ENCODE peak calls at places on chromosome 22, in four cellular contexts. One of them, this sample, is unnamed.

GRCh38 chr22:30159082-30159481 is 78.8 kb downstream of the HORMAD2 start:
- DNase-seq in neuronal stem cell: no peak
- DNase-seq in mesendoderm: no peak
- DNase-seq in mesenchymal stem cell: peak; percentile 19
- DNase-seq in this sample: no peak

GRCh38 chr22:46671824-46672432 is 51.7 kb downstream of the GRAMD4 start:
- DNase-seq in neuronal stem cell: no peak
- DNase-seq in mesendoderm: no peak
- DNase-seq in mesenchymal stem cell: no peak
- DNase-seq in this sample: no peak

GRCh38 chr22:32731372-32731771 is 70.1 kb upstream of the TIMP3 start:
- DNase-seq in neuronal stem cell: no peak
- DNase-seq in mesendoderm: no peak
- DNase-seq in mesenchymal stem cell: no peak
- DNase-seq in this sample: no peak

GRCh38 chr22:17281026-17281809 is 62.0 kb upstream of the ADA2 start:
- DNase-seq in neuronal stem cell: no peak
- DNase-seq in mesendoderm: no peak
- DNase-seq in mesenchymal stem cell: no peak
- DNase-seq in this sample: no peak

GRCh38 chr22:24190566-24191208 is 9.4 kb downstream of the SUSD2 start:
- DNase-seq in neuronal stem cell: no peak
- DNase-seq in mesendoderm: no peak
- DNase-seq in mesenchymal stem cell: no peak
- DNase-seq in this sample: no peak

GRCh38 chr22:46358766-46359165 is 23.3 kb downstream of the TRMU start:
- DNase-seq in neuronal stem cell: no peak
- DNase-seq in mesendoderm: no peak
- DNase-seq in mesenchymal stem cell: no peak
- DNase-seq in this sample: no peak

GRCh38 chr22:23563111-23563510 is 17.0 kb downstream of the IGLL1 start:
- DNase-seq in neuronal stem cell: no peak
- DNase-seq in mesendoderm: no peak
- DNase-seq in mesenchymal stem cell: no peak
- DNase-seq in this sample: no peak

GRCh38 chr22:34943830-34944229 is 122.1 kb upstream of the ISX start:
- DNase-seq in neuronal stem cell: no peak
- DNase-seq in mesendoderm: peak; percentile 34
- DNase-seq in mesenchymal stem cell: no peak
- DNase-seq in this sample: no peak

GRCh38 chr22:29503811-29504372 is 23.9 kb downstream of the NEFH start:
- DNase-seq in neuronal stem cell: no peak
- DNase-seq in mesendoderm: no peak
- DNase-seq in mesenchymal stem cell: peak; percentile 82
- DNase-seq in this sample: no peak

GRCh38 chr22:41833369-41834004 is 582 bp downstream of the SREBF2 start:
- DNase-seq in neuronal stem cell: no peak
- DNase-seq in mesendoderm: no peak
- DNase-seq in mesenchymal stem cell: peak; percentile 48
- DNase-seq in this sample: no peak

GRCh38 chr22:22940961-22941605 is 53.5 kb downstream of the IGLL5 start:
- DNase-seq in neuronal stem cell: no peak
- DNase-seq in mesendoderm: no peak
- DNase-seq in mesenchymal stem cell: no peak
- DNase-seq in this sample: peak; percentile 13

GRCh38 chr22:40668611-40669390 is 10.5 kb upstream of the MCHR1 start:
- DNase-seq in neuronal stem cell: no peak
- DNase-seq in mesendoderm: peak; percentile 72
- DNase-seq in mesenchymal stem cell: peak; percentile 95
- DNase-seq in this sample: no peak

GRCh38 chr22:46057206-46057605 is 80.2 kb upstream of the WNT7B start:
- DNase-seq in neuronal stem cell: no peak
- DNase-seq in mesendoderm: no peak
- DNase-seq in mesenchymal stem cell: no peak
- DNase-seq in this sample: no peak

GRCh38 chr22:24985824-24986214 is 33.3 kb downstream of the KIAA1671 start:
- DNase-seq in neuronal stem cell: no peak
- DNase-seq in mesendoderm: peak; percentile 67
- DNase-seq in mesenchymal stem cell: peak; percentile 98
- DNase-seq in this sample: no peak

GRCh38 chr22:46824348-46824909 is 62.0 kb downstream of the TBC1D22A start:
- DNase-seq in neuronal stem cell: no peak
- DNase-seq in mesendoderm: peak; percentile 58
- DNase-seq in mesenchymal stem cell: no peak
- DNase-seq in this sample: no peak

GRCh38 chr22:46758867-46759290 is 3.6 kb upstream of the TBC1D22A start:
- DNase-seq in neuronal stem cell: peak; percentile 45
- DNase-seq in mesendoderm: peak; percentile 96
- DNase-seq in mesenchymal stem cell: peak; percentile 74
- DNase-seq in this sample: peak; percentile 74

GRCh38 chr22:24003887-24004286 is 1.4 kb downstream of the GSTT4 start:
- DNase-seq in neuronal stem cell: no peak
- DNase-seq in mesendoderm: no peak
- DNase-seq in mesenchymal stem cell: no peak
- DNase-seq in this sample: no peak

GRCh38 chr22:23242473-23243001 is 62.2 kb downstream of the BCR start:
- DNase-seq in neuronal stem cell: peak; percentile 62
- DNase-seq in mesendoderm: peak; percentile 99
- DNase-seq in mesenchymal stem cell: peak; percentile 52
- DNase-seq in this sample: peak; percentile 95

GRCh38 chr22:50074056-50074455 is 11.2 kb downstream of the MLC1 start:
- DNase-seq in neuronal stem cell: no peak
- DNase-seq in mesendoderm: peak; percentile 56
- DNase-seq in mesenchymal stem cell: no peak
- DNase-seq in this sample: peak; percentile 32

GRCh38 chr22:22935546-22936157 is 48.0 kb downstream of the IGLL5 start:
- DNase-seq in neuronal stem cell: no peak
- DNase-seq in mesendoderm: peak; percentile 19
- DNase-seq in mesenchymal stem cell: no peak
- DNase-seq in this sample: peak; percentile 56

GRCh38 chr22:24952837-24953293 is 349 bp downstream of the KIAA1671 start:
- DNase-seq in neuronal stem cell: peak; percentile 65
- DNase-seq in mesendoderm: peak; percentile 93
- DNase-seq in mesenchymal stem cell: peak; percentile 86
- DNase-seq in this sample: peak; percentile 81

GRCh38 chr22:24925586-24926427 is 20.7 kb downstream of the LHFPL7 start:
- DNase-seq in neuronal stem cell: no peak
- DNase-seq in mesendoderm: peak; percentile 65
- DNase-seq in mesenchymal stem cell: no peak
- DNase-seq in this sample: peak; percentile 62

GRCh38 chr22:49881856-49882255 is 28.2 kb downstream of the ZBED4 start:
- DNase-seq in neuronal stem cell: no peak
- DNase-seq in mesendoderm: no peak
- DNase-seq in mesenchymal stem cell: no peak
- DNase-seq in this sample: no peak

GRCh38 chr22:46835288-46835687 is 72.8 kb downstream of the TBC1D22A start:
- DNase-seq in neuronal stem cell: no peak
- DNase-seq in mesendoderm: no peak
- DNase-seq in mesenchymal stem cell: no peak
- DNase-seq in this sample: no peak

GRCh38 chr22:29840498-29840897 is 2.4 kb upstream of the ASCC2 start:
- DNase-seq in neuronal stem cell: no peak
- DNase-seq in mesendoderm: peak; percentile 37
- DNase-seq in mesenchymal stem cell: peak; percentile 62
- DNase-seq in this sample: no peak

GRCh38 chr22:45441158-45441557 is 27.7 kb downstream of the RIBC2 start:
- DNase-seq in neuronal stem cell: peak; percentile 39
- DNase-seq in mesendoderm: peak; percentile 84
- DNase-seq in mesenchymal stem cell: peak; percentile 62
- DNase-seq in this sample: peak; percentile 70

GRCh38 chr22:27778299-27779090 is 23.1 kb downstream of the MN1 start:
- DNase-seq in neuronal stem cell: no peak
- DNase-seq in mesendoderm: no peak
- DNase-seq in mesenchymal stem cell: no peak
- DNase-seq in this sample: no peak
- H2BK5ac ChIP-seq in neuronal stem cell: no peak overlapping the region
- H2BK5ac ChIP-seq in mesendoderm: peak overlapping the region; percentile 65
- H2BK5ac ChIP-seq in mesenchymal stem cell: no peak overlapping the region
- H2BK5ac ChIP-seq in this sample: no peak overlapping the region

GRCh38 chr22:39429916-39430575 is 26.8 kb upstream of the MGAT3 start:
- DNase-seq in neuronal stem cell: no peak
- DNase-seq in mesendoderm: no peak
- DNase-seq in mesenchymal stem cell: no peak
- DNase-seq in this sample: peak; percentile 24

GRCh38 chr22:39431216-39431801 is 25.5 kb upstream of the MGAT3 start:
- DNase-seq in neuronal stem cell: no peak
- DNase-seq in mesendoderm: no peak
- DNase-seq in mesenchymal stem cell: no peak
- DNase-seq in this sample: no peak

GRCh38 chr22:39431821-39432251 is 25.0 kb upstream of the MGAT3 start:
- DNase-seq in neuronal stem cell: no peak
- DNase-seq in mesendoderm: no peak
- DNase-seq in mesenchymal stem cell: peak; percentile 26
- DNase-seq in this sample: no peak

GRCh38 chr22:39429186-39429585 is 27.6 kb upstream of the MGAT3 start:
- DNase-seq in neuronal stem cell: no peak
- DNase-seq in mesendoderm: no peak
- DNase-seq in mesenchymal stem cell: no peak
- DNase-seq in this sample: peak; percentile 24

GRCh38 chr22:39430576-39431150 is 26.1 kb upstream of the MGAT3 start:
- DNase-seq in neuronal stem cell: no peak
- DNase-seq in mesendoderm: no peak
- DNase-seq in mesenchymal stem cell: no peak
- DNase-seq in this sample: peak; percentile 24
- H4K8ac ChIP-seq in neuronal stem cell: no peak overlapping the region
- H4K8ac ChIP-seq in mesendoderm: no peak overlapping the region
- H4K8ac ChIP-seq in mesenchymal stem cell: no peak overlapping the region
- H4K8ac ChIP-seq in this sample: no peak overlapping the region

DNA sequence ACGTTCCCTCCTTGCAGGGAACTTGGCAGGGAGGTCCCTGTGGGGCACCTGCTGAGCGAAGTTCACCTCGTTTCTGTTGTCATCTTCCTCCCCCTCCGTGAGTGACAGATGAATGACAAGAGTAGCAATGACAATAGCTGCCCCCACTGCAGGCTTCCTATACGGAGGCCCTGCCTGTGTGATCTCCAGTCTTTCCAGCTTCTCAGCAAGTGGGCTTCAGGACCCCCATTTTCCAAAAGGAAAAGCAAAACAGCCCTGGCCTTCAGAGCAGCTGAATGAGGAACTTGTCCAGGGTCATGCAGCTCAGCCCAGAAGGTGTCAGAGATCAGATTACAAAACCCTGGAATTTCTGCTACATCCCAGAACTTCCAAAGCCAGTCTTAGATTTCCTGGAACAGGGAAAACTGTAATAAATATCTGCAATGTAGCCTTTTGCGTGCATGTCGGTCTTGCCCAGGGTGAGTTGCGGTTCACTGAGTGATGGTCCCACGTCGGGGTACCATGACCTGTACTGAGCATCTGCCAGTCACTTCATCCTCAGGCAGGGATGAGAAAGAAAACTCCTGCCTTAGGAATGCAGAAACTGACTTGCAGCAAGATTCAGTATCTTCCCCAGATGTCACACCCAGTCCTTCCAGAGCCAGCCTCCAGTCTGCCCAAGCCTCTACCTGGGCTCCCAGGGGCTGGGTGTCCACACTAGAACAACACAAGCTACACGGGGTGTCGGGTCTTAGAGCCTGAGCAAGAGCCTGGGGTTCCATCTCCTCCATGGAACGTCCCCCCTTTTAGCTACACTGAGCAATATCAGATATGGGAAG is 1457.0 kb downstream of the BRD1 start:
- DNase-seq in neuronal stem cell: no peak
- DNase-seq in mesendoderm: peak; percentile 22
- DNase-seq in mesenchymal stem cell: no peak
- DNase-seq in this sample: no peak
- H2BK5ac ChIP-seq in neuronal stem cell: no peak overlapping the region
- H2BK5ac ChIP-seq in mesendoderm: no peak overlapping the region
- H2BK5ac ChIP-seq in mesenchymal stem cell: no peak overlapping the region
- H2BK5ac ChIP-seq in this sample: no peak overlapping the region

DNA sequence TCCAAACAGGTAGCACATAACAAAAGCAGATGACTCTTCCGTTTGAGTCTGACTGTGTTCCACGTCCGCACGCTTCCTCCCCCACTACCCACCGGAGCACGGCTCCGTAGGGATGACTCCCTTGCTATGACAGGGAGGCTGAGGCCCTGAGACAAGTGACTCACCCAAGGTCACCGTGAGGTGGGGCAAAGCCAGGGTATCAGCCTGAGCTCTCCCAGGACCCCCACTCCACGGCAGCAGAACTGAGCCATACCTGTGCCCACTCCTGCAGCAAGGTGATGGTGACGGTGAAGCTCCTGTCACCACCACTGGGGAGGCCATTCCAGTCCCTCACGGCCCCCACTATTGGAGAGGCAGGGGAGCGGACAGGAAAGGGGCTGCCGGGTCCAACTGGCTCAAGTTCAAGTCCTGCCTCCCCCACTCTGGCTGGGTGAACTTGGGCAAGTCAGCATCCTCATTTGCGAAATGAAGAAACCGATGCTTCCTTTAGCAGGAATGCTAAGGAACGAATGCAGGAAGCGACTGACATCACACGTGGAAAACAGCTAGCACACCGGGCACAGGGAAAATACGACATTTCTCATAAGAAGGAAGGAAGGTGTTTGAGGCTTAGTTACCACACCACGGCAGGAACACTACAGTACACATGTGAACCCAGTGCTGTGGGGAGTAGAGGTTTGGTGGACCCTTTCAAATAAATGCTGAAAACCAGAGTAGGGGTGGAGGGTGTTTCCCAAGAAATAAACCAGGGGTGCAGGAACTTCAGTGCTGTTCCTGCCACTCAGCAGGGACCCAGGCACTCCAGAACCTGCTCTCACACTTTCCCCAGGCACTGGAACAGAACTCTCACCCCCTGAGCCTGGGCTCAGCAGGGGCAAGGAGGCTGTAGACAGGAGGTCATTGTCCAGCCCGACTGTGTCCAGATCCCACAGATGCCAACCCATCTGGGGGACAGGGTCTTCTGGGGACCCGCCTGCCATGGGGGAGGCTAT is 32.4 kb upstream of the CBX7 start:
- DNase-seq in neuronal stem cell: no peak
- DNase-seq in mesendoderm: no peak
- DNase-seq in mesenchymal stem cell: peak; percentile 38
- DNase-seq in this sample: no peak
- H4K8ac ChIP-seq in neuronal stem cell: no peak overlapping the region
- H4K8ac ChIP-seq in mesendoderm: no peak overlapping the region
- H4K8ac ChIP-seq in mesenchymal stem cell: no peak overlapping the region
- H4K8ac ChIP-seq in this sample: no peak overlapping the region

DNA sequence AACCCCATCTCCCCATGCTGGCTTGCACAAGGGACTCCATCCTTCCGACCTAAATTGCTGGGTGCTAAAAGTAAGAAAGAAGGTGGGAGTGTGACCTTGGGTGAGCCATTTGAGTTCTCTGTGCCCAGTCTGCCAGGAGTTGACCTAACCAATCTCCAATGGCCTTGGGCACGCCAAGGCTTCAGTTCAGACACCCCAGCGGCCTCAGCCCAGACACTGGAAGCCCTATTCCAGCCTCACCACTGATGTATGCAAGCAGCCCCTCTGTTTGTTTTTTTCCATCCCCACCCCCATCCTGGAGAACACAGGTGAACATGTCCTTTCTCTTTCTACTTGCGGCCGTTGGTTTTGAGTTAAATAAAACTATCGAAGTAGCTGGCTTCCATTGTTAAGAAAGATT is 31.9 kb downstream of the MYH9 start:
- DNase-seq in neuronal stem cell: no peak
- DNase-seq in mesendoderm: no peak
- DNase-seq in mesenchymal stem cell: no peak
- DNase-seq in this sample: no peak
- H2BK5ac ChIP-seq in neuronal stem cell: no peak overlapping the region
- H2BK5ac ChIP-seq in mesendoderm: no peak overlapping the region
- H2BK5ac ChIP-seq in mesenchymal stem cell: peak overlapping the region; percentile 63
- H2BK5ac ChIP-seq in this sample: no peak overlapping the region

GRCh38 chr22:38162881-38163843 is 18.5 kb downstream of the PLA2G6 start:
- DNase-seq in neuronal stem cell: no peak
- DNase-seq in mesendoderm: no peak
- DNase-seq in mesenchymal stem cell: no peak
- DNase-seq in this sample: no peak
- H4K8ac ChIP-seq in neuronal stem cell: no peak overlapping the region
- H4K8ac ChIP-seq in mesendoderm: no peak overlapping the region
- H4K8ac ChIP-seq in mesenchymal stem cell: peak overlapping the region; percentile 19
- H4K8ac ChIP-seq in this sample: no peak overlapping the region